ENCODE peak calls at places on chromosomes 2 and 18, in nine cellular contexts. Q is fibroblast of lung, F is OCI-LY7, P is PC-3, B is HCT116, Y is GM23338, I is neuronal stem cell, J is K562, G is GM23248. S is an unnamed sample.

GRCh38 chr2:191404568-191404991 is 159.4 kb downstream of the MYO1B start:
- DNase-seq in F (no peak), Q (no peak), I (no peak), J (no peak), Y (no peak), B (no peak), G (peak), P (peak), S (no peak)

GRCh38 chr2:68627615-68628014 is 15.8 kb upstream of the PROKR1 start:
- DNase-seq in F (no peak), G (no peak), B (no peak), I (no peak), Q (no peak), Y (no peak), J (no peak), P (no peak), S (no peak)

GRCh38 chr2:190180313-190181065 is 118.0 kb upstream of the MSTN start:
- DNase-seq in F (peak), Q (peak), P (no peak), B (peak), Y (peak), I (peak), G (peak), J (peak), S (peak)

GRCh38 chr2:170742000-170742399 is 26.9 kb downstream of the SP5 start:
- DNase-seq in G (no peak), B (no peak), I (no peak), F (no peak), Q (no peak), P (no peak), J (peak), Y (no peak), S (no peak)

GRCh38 chr18:49185636-49186035 is 234.9 kb upstream of the SMAD7 start:
- DNase-seq in Q (peak), B (no peak), P (no peak), Y (no peak), G (no peak), F (no peak), I (no peak), J (no peak), S (no peak)

GRCh38 chr2:95232232-95232631 is 24.9 kb downstream of the ZNF892 start:
- DNase-seq in G (no peak), J (no peak), Y (no peak), I (no peak), B (no peak), F (no peak), Q (no peak), P (peak), S (no peak)

GRCh38 chr2:223759569-223760430 is 77.6 kb downstream of the AP1S3 start:
- DNase-seq in B (peak), Y (no peak), F (no peak), I (no peak), J (no peak), P (peak), Q (peak), G (peak), S (no peak)

GRCh38 chr18:79574938-79575525 is 104.6 kb upstream of the CTDP1 start:
- DNase-seq in G (no peak), Q (no peak), Y (no peak), J (no peak), I (no peak), F (no peak), P (no peak), B (no peak), S (peak)

GRCh38 chr2:191791953-191792560 is 54.8 kb downstream of the CAVIN2 start:
- DNase-seq in J (no peak), P (no peak), B (no peak), Q (no peak), Y (no peak), I (no peak), F (no peak), G (no peak), S (no peak)

GRCh38 chr2:40957508-40957907 is 505.6 kb upstream of the SLC8A1 start:
- DNase-seq in B (no peak), P (peak), F (peak), J (no peak), I (no peak), Y (no peak), Q (no peak), G (peak), S (no peak)

GRCh38 chr2:230797515-230798495 is 66.9 kb upstream of the ITM2C start:
- DNase-seq in I (no peak), G (peak), J (no peak), Y (no peak), Q (no peak), F (peak), P (no peak), B (no peak), S (no peak)

GRCh38 chr18:58449366-58449935 is 179.4 kb downstream of the ALPK2 start:
- DNase-seq in P (peak), Y (no peak), I (no peak), B (no peak), J (no peak), F (no peak), G (peak), Q (no peak), S (no peak)

GRCh38 chr2:70785137-70785911 is 5.1 kb downstream of the FIGLA start:
- DNase-seq in Y (peak), I (peak), G (peak), J (peak), B (peak), P (peak), Q (peak), F (peak), S (no peak)

GRCh38 chr2:2291500-2292260 is 39.4 kb downstream of the MYT1L start:
- DNase-seq in Q (no peak), I (peak), J (peak), G (peak), P (peak), B (no peak), F (no peak), Y (peak), S (peak)

GRCh38 chr18:33132657-33133056 is 307.9 kb downstream of the CCDC178 start:
- DNase-seq in I (no peak), J (no peak), P (no peak), Y (no peak), F (no peak), Q (no peak), B (no peak), G (no peak), S (no peak)

GRCh38 chr2:233519787-233520611 is 46.6 kb downstream of the USP40 start:
- DNase-seq in F (peak), I (no peak), Y (no peak), G (no peak), P (no peak), J (no peak), Q (no peak), B (no peak), S (no peak)

GRCh38 chr2:70978388-70979357 is at the start of gene ANKRD53:
- DNase-seq in I (peak), P (no peak), B (no peak), J (no peak), Q (peak), Y (peak), G (peak), F (no peak), S (peak)

GRCh38 chr2:127362486-127362885 is 25.3 kb downstream of the MAP3K2 start:
- DNase-seq in P (no peak), I (no peak), G (no peak), F (no peak), B (no peak), J (no peak), Y (no peak), Q (no peak), S (no peak)

GRCh38 chr2:225124311-225124832 is 82.1 kb upstream of the DOCK10 start:
- DNase-seq in J (no peak), G (no peak), B (no peak), Q (no peak), I (no peak), P (peak), F (no peak), Y (no peak), S (no peak)

GRCh38 chr18:25282282-25282681 is 69.7 kb downstream of the ZNF521 start:
- DNase-seq in F (no peak), P (no peak), B (no peak), G (no peak), Y (no peak), I (no peak), J (no peak), Q (no peak), S (no peak)

GRCh38 chr2:209476367-209477191 is 52.7 kb downstream of the MAP2 start:
- DNase-seq in F (no peak), P (no peak), G (no peak), J (no peak), I (no peak), Q (peak), B (no peak), Y (no peak), S (peak)

GRCh38 chr2:219269362-219270054 is 9.7 kb upstream of the DNAJB2 start:
- DNase-seq in F (no peak), J (no peak), B (no peak), Q (no peak), Y (no peak), P (no peak), G (no peak), I (no peak), S (no peak)

GRCh38 chr2:9099341-9099751 is 95.9 kb upstream of the MBOAT2 start:
- DNase-seq in B (no peak), J (no peak), Q (peak), Y (no peak), G (peak), P (peak), F (no peak), I (no peak), S (peak)

GRCh38 chr2:5021148-5021547 is 671.0 kb upstream of the SOX11 start:
- DNase-seq in Q (no peak), B (no peak), G (no peak), J (no peak), F (no peak), I (no peak), P (peak), Y (no peak), S (no peak)

GRCh38 chr2:151961558-151961957 is 133.3 kb upstream of the ARL5A start:
- DNase-seq in Y (no peak), G (no peak), F (no peak), B (no peak), I (no peak), P (no peak), J (no peak), Q (no peak), S (no peak)

GRCh38 chr2:28624798-28625701 is 126.6 kb upstream of the PPP1CB start:
- DNase-seq in Y (peak), J (no peak), F (no peak), P (no peak), B (no peak), G (peak), I (no peak), Q (peak), S (no peak)

GRCh38 chr18:6960656-6961055 is 156.9 kb downstream of the LAMA1 start:
- DNase-seq in I (no peak), Y (no peak), F (no peak), Q (peak), B (no peak), P (peak), J (no peak), G (peak), S (no peak)

GRCh38 chr2:167756427-167756826 is 491.0 kb downstream of the STK39 start:
- DNase-seq in Q (peak), J (no peak), G (peak), P (no peak), B (no peak), F (no peak), I (peak), Y (peak), S (no peak)

GRCh38 chr18:22348521-22349316 is 69.0 kb downstream of the CTAGE1 start:
- DNase-seq in Y (peak), F (no peak), B (no peak), Q (peak), G (peak), I (no peak), J (no peak), P (peak), S (peak)
- H3K4me3 ChIP-seq in Y (peak), F (no peak), B (peak), Q (peak), G (peak), I (peak), J (no peak), P (peak), S (peak)

GRCh38 chr2:64008434-64009009 is 10.7 kb downstream of the VPS54 start:
- DNase-seq in P (no peak), B (no peak), I (no peak), J (no peak), G (no peak), Q (no peak), F (no peak), Y (no peak), S (no peak)

GRCh38 chr2:64014628-64015027 is 4.6 kb downstream of the VPS54 start:
- DNase-seq in P (no peak), Y (no peak), B (no peak), G (no peak), J (no peak), I (no peak), F (no peak), Q (no peak), S (no peak)

GRCh38 chr2:64013053-64013452 is 6.2 kb downstream of the VPS54 start:
- DNase-seq in B (no peak), Q (no peak), Y (no peak), F (no peak), P (no peak), J (no peak), I (no peak), G (no peak), S (no peak)

GRCh38 chr2:64015386-64015785 is 3.8 kb downstream of the VPS54 start:
- DNase-seq in G (no peak), B (no peak), Y (no peak), J (no peak), F (no peak), I (no peak), P (no peak), Q (no peak), S (peak)

DNA sequence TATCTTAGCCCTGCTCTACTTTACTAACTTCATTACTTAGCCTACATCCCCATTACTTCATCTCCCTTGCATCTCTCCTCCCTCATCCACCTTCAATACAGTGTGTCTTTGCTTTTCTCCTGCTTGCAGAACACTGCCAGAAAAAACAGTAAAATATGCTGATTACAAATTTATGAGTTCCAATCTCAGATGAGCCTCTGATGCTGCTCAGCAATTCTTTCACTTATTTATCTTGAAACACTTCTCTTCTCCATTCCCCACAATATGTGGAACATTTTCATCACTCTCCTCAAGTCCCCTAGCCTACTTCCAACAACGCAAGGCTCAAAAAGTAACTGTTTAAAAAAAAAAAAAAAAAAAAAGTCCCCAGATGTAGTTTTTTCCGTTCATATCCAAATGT is 7.1 kb downstream of the VPS54 start:
- DNase-seq in F (no peak), G (no peak), I (no peak), P (no peak), B (no peak), Q (no peak), J (no peak), Y (no peak), S (no peak)
- H2AFZ ChIP-seq in F (no peak), G (no peak), I (no peak), P (no peak), B (no peak), Q (no peak), J (no peak), Y (no peak), S (no peak)

GRCh38 chr2:175168564-175168945 is 552 bp upstream of the ATF2 start:
- DNase-seq in P (no peak), Y (no peak), J (no peak), Q (no peak), I (no peak), B (no peak), G (no peak), F (no peak), S (no peak)

GRCh38 chr2:175167076-175167791 is 769 bp downstream of the ATF2 start:
- DNase-seq in Y (peak), G (peak), J (peak), B (no peak), F (peak), Q (peak), I (no peak), P (no peak), S (no peak)

GRCh38 chr2:175167792-175168563 is at the start of gene ATF2:
- DNase-seq in B (peak), Y (peak), J (peak), Q (peak), G (peak), I (peak), P (peak), F (peak), S (peak)

GRCh38 chr2:175170679-175171304 is 2.8 kb upstream of the ATF2 start:
- DNase-seq in B (no peak), P (no peak), I (no peak), J (no peak), Y (no peak), F (no peak), G (no peak), Q (no peak), S (no peak)

DNA sequence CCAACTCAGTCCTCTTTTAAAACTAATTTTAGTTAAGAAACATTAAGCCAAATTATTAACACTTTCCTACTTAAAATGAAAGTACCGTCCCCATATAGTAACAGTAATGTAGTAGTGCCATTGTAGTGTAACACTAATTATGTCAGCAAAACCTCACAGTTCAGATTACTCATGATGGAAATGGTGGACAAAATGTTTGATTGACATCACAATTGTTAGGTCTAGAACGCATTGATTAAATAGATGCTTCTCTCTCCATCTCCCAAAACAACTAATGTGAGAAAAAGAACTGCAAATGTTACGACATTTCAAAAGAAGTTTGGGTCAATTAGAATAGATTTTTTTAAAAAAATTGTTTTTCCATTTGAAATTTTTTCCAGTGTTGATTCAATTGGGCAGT is 1.2 kb upstream of the ATF2 start:
- DNase-seq in P (no peak), G (peak), F (no peak), Q (no peak), Y (no peak), J (no peak), B (no peak), I (no peak), S (no peak)
- H3K4me3 ChIP-seq in P (peak), G (peak), F (peak), Q (peak), Y (peak), J (peak), B (peak), I (no peak), S (peak)

GRCh38 chr2:162343824-162344616 is at the start of gene GCA:
- DNase-seq in P (peak), G (peak), Q (peak), Y (peak), B (peak), I (peak), J (peak), F (peak), S (peak)
- H2AFZ ChIP-seq in P (peak), G (peak), Q (peak), Y (peak), B (peak), I (peak), J (peak), F (peak), S (peak)